ENCODE peak calls at places on chromosomes 5 and 9, in ten cellular contexts. Y is NCI-H2081; B is sciatic nerve; I is stimulated activated CD8-positive, alpha-beta memory T cell treated with anti-CD3 and anti-CD28 coated beads, Interleukin-4, amount 100 ng/mL, for 4 hours; X is GM12891; C is Peyer's patch; W is activated naive CD4-positive, alpha-beta T cell treated with Interleukin-2 at 50 U/mL for 16 hours; V is skeletal muscle cell; R is posterior vena cava; D is psoas muscle. O is an unnamed sample.

GRCh38 chr9:104227108-104227507 is 133.0 kb downstream of the SMC2 start:
- DNase-seq in Y (no peak), B (no peak), I (no peak), X (no peak), C (no peak), W (no peak), V (no peak), R (no peak), D (no peak), O (no peak)

GRCh38 chr5:38808666-38809343 is 37.0 kb upstream of the OSMR start:
- DNase-seq in Y (no peak), B (no peak), I (no peak), X (no peak), C (no peak), W (no peak), V (no peak), R (peak), D (peak), O (no peak)

GRCh38 chr5:171158581-171158980 is 150.5 kb upstream of the TLX3 start:
- DNase-seq in Y (no peak), B (no peak), I (no peak), X (no peak), C (no peak), W (no peak), V (no peak), R (no peak), D (no peak), O (no peak)

GRCh38 chr9:75483636-75484035 is 395.3 kb downstream of the OSTF1 start:
- DNase-seq in Y (no peak), B (no peak), I (no peak), X (no peak), C (no peak), W (no peak), V (no peak), R (no peak), D (no peak), O (no peak)

GRCh38 chr9:112556497-112557085 is 70.0 kb downstream of the KIAA1958 start:
- DNase-seq in Y (no peak), B (no peak), I (no peak), X (no peak), C (no peak), W (no peak), V (no peak), R (no peak), D (no peak), O (peak)

GRCh38 chr5:174414315-174414710 is 310.1 kb upstream of the MSX2 start:
- DNase-seq in Y (no peak), B (no peak), I (no peak), X (no peak), C (no peak), W (no peak), V (no peak), R (no peak), D (no peak), O (no peak)

GRCh38 chr9:97908736-97909135 is 13.6 kb downstream of the TRMO start:
- DNase-seq in Y (no peak), B (no peak), I (no peak), X (no peak), C (no peak), W (no peak), V (no peak), R (no peak), D (no peak), O (no peak)

GRCh38 chr5:110441035-110441434 is 285.4 kb downstream of the TMEM232 start:
- DNase-seq in Y (peak), B (no peak), I (no peak), X (no peak), C (no peak), W (no peak), V (peak), R (no peak), D (no peak), O (peak)

GRCh38 chr5:3006526-3006925 is 255.0 kb upstream of the IRX2 start:
- DNase-seq in Y (no peak), B (no peak), I (no peak), X (no peak), C (no peak), W (no peak), V (no peak), R (no peak), D (no peak), O (no peak)

GRCh38 chr5:6713274-6714181 is at the start of gene TENT4A:
- DNase-seq in Y (no peak), B (peak), I (no peak), X (no peak), C (peak), W (peak), V (no peak), R (peak), D (peak), O (no peak)

GRCh38 chr5:72394688-72395087 is 74.5 kb downstream of the PTCD2 start:
- DNase-seq in Y (no peak), B (no peak), I (no peak), X (no peak), C (no peak), W (no peak), V (no peak), R (no peak), D (no peak), O (no peak)

GRCh38 chr9:94699715-94700114 is 26.8 kb upstream of the AOPEP start:
- DNase-seq in Y (no peak), B (no peak), I (no peak), X (no peak), C (no peak), W (no peak), V (no peak), R (no peak), D (no peak), O (no peak)

GRCh38 chr9:96883922-96884321 is 29.6 kb upstream of the ZNF782 start:
- DNase-seq in Y (no peak), B (no peak), I (no peak), X (no peak), C (no peak), W (no peak), V (no peak), R (no peak), D (no peak), O (no peak)

GRCh38 chr9:14383296-14383695 is 69.4 kb upstream of the NFIB start:
- DNase-seq in Y (peak), B (no peak), I (no peak), X (no peak), C (no peak), W (no peak), V (peak), R (no peak), D (no peak), O (no peak)

GRCh38 chr5:99032234-99033013 is 103.6 kb upstream of the CHD1 start:
- DNase-seq in Y (peak), B (peak), I (no peak), X (no peak), C (peak), W (no peak), V (peak), R (no peak), D (peak), O (peak)

GRCh38 chr5:82058710-82059109 is 86.9 kb downstream of the ATG10 start:
- DNase-seq in Y (no peak), B (no peak), I (no peak), X (no peak), C (no peak), W (no peak), V (no peak), R (no peak), D (no peak), O (peak)

GRCh38 chr9:36382484-36382883 is 17.6 kb downstream of the RNF38 start:
- DNase-seq in Y (no peak), B (no peak), I (no peak), X (no peak), C (no peak), W (no peak), V (no peak), R (no peak), D (no peak), O (no peak)

GRCh38 chr5:41151562-41151961 is 61.8 kb downstream of the C6 start:
- DNase-seq in Y (no peak), B (no peak), I (no peak), X (no peak), C (no peak), W (no peak), V (no peak), R (no peak), D (no peak), O (no peak)

GRCh38 chr5:154302181-154302580 is 111.6 kb downstream of the GALNT10 start:
- DNase-seq in Y (peak), B (no peak), I (no peak), X (no peak), C (no peak), W (no peak), V (no peak), R (peak), D (peak), O (no peak)

GRCh38 chr5:150491876-150492275 is 16.1 kb upstream of the NDST1 start:
- DNase-seq in Y (no peak), B (no peak), I (no peak), X (no peak), C (no peak), W (no peak), V (no peak), R (no peak), D (no peak), O (no peak)